ENCODE peak calls at places on chromosomes 1 and 21, in eight cellular contexts. M is tibial artery, K is body of pancreas, F is IMR-90, A is heart right ventricle, U is fibroblast of lung, S is mesenchymal stem cell, N is uterus. D is an unnamed sample.

GRCh38 chr1:25519624-25520023 is 23.8 kb upstream of the LDLRAP1 start:
- DNase-seq in N (no peak), A (no peak), K (no peak), F (peak; percentile 84), U (peak; percentile 56), M (no peak), S (peak; percentile 63), D (no peak)

GRCh38 chr21:45010860-45011259 is 63.5 kb upstream of the ADARB1 start:
- DNase-seq in K (no peak), M (peak; percentile 20), F (no peak), A (no peak), S (no peak), N (no peak), U (no peak), D (no peak)

GRCh38 chr1:117656202-117656641 is 50.4 kb downstream of the TENT5C start:
- DNase-seq in N (no peak), M (no peak), F (no peak), U (no peak), K (no peak), S (no peak), A (no peak), D (no peak)

GRCh38 chr1:45974541-45975269 is 157.7 kb downstream of the PIK3R3 start:
- DNase-seq in M (no peak), U (no peak), S (no peak), A (no peak), K (no peak), N (no peak), F (peak; percentile 68), D (no peak)

GRCh38 chr1:17587693-17588047 is 48.2 kb downstream of the ARHGEF10L start:
- DNase-seq in A (peak; percentile 24), F (peak; percentile 68), N (no peak), M (no peak), U (peak; percentile 75), K (no peak), S (peak; percentile 76), D (no peak)

GRCh38 chr1:234357831-234358230 is 15.4 kb upstream of the COA6 start:
- DNase-seq in F (no peak), S (no peak), U (no peak), M (no peak), K (no peak), A (no peak), N (no peak), D (no peak)

GRCh38 chr1:19771350-19771749 is 28.4 kb downstream of the TMCO4 start:
- DNase-seq in M (no peak), S (no peak), K (no peak), A (no peak), F (no peak), U (no peak), N (no peak), D (no peak)

GRCh38 chr1:18299441-18300338 is 181.0 kb upstream of the KLHDC7A start:
- DNase-seq in M (no peak), S (no peak), F (no peak), N (no peak), K (peak; percentile 26), U (no peak), A (no peak), D (no peak)

GRCh38 chr1:84571150-84571535 is 3.1 kb downstream of the CTBS start:
- DNase-seq in M (no peak), S (peak; percentile 20), K (no peak), U (no peak), N (no peak), F (peak; percentile 51), A (no peak), D (peak; percentile 9)

GRCh38 chr1:201460783-201461182 is 8.2 kb downstream of the PHLDA3 start:
- DNase-seq in M (no peak), N (no peak), S (no peak), F (no peak), K (no peak), U (no peak), A (no peak), D (no peak)

GRCh38 chr1:175343945-175344344 is 151.4 kb upstream of the KIAA0040 start:
- DNase-seq in A (no peak), N (no peak), M (no peak), K (no peak), U (no peak), F (no peak), S (no peak), D (no peak)

GRCh38 chr1:15180189-15180588 is 26.6 kb downstream of the TMEM51 start:
- DNase-seq in M (no peak), F (no peak), K (peak; percentile 44), S (no peak), U (no peak), N (no peak), A (no peak), D (no peak)

GRCh38 chr1:201917362-201918033 is 28.8 kb downstream of the SHISA4 start:
- DNase-seq in N (peak; percentile 84), K (no peak), M (peak; percentile 68), F (peak; percentile 94), U (peak; percentile 97), A (no peak), S (peak; percentile 94), D (peak; percentile 80)

GRCh38 chr1:86409416-86410021 is 13.4 kb upstream of the ODF2L start:
- DNase-seq in K (no peak), A (no peak), N (no peak), M (no peak), S (peak; percentile 14), U (no peak), F (no peak), D (no peak)

GRCh38 chr1:169595764-169596711 is 9.8 kb upstream of the F5 start:
- DNase-seq in M (no peak), S (peak; percentile 30), K (no peak), F (peak; percentile 35), N (no peak), A (no peak), U (peak; percentile 12), D (peak; percentile 46)

GRCh38 chr1:84969489-84970250 is 27.2 kb downstream of the MCOLN2 start:
- DNase-seq in U (no peak), N (no peak), A (no peak), F (no peak), S (no peak), M (no peak), K (no peak), D (no peak)

GRCh38 chr1:243535014-243535413 is 279.2 kb downstream of the SDCCAG8 start:
- DNase-seq in N (no peak), U (no peak), F (no peak), S (no peak), M (no peak), K (no peak), A (no peak), D (no peak)

GRCh38 chr1:221743416-221744208 is 1.7 kb upstream of the DUSP10 start:
- DNase-seq in A (no peak), U (no peak), F (no peak), N (no peak), M (no peak), S (no peak), K (no peak), D (peak; percentile 30)

GRCh38 chr1:52240592-52240991 is 98.7 kb downstream of the ZFYVE9 start:
- DNase-seq in S (no peak), U (no peak), F (no peak), K (no peak), N (no peak), A (no peak), M (no peak), D (peak; percentile 55)

GRCh38 chr1:207020709-207021107 is 11.8 kb downstream of the C1orf116 start:
- DNase-seq in U (no peak), S (no peak), N (no peak), M (no peak), K (no peak), A (no peak), F (peak; percentile 37), D (no peak)

GRCh38 chr1:93108335-93108734 is 29.3 kb downstream of the MTF2 start:
- DNase-seq in N (no peak), M (no peak), S (no peak), U (no peak), F (no peak), A (no peak), K (no peak), D (no peak)

GRCh38 chr1:172818841-172819527 is 160.1 kb downstream of the FASLG start:
- DNase-seq in N (no peak), F (no peak), S (no peak), K (no peak), M (no peak), A (no peak), U (peak; percentile 53), D (no peak)

GRCh38 chr1:175297291-175297690 is 104.7 kb upstream of the KIAA0040 start:
- DNase-seq in M (no peak), S (no peak), A (no peak), F (no peak), K (no peak), U (no peak), N (no peak), D (no peak)

GRCh38 chr1:176801553-176802020 is 338.6 kb downstream of the PAPPA2 start:
- DNase-seq in S (peak; percentile 19), U (peak; percentile 3), F (no peak), K (no peak), A (peak; percentile 4), M (peak; percentile 25), N (peak; percentile 22), D (no peak)

GRCh38 chr1:12302798-12303447 is 73.1 kb downstream of the VPS13D start:
- DNase-seq in S (peak; percentile 3), U (no peak), N (no peak), F (peak; percentile 49), M (no peak), K (no peak), A (no peak), D (no peak)
- H3K36me3 ChIP-seq in S (peaks cover 29% of the 10 kb centered on the region), U (peaks cover 5% of the 10 kb centered on the region), N (no peaks in the 10 kb centered on the region), F (peaks cover 33% of the 10 kb centered on the region), M (peaks cover 96% of the 10 kb centered on the region), K (peaks cover 16% of the 10 kb centered on the region), A (peaks cover 100% of the 10 kb centered on the region), D (peaks cover 4% of the 10 kb centered on the region)

GRCh38 chr1:1874901-1875300 is 16.0 kb downstream of the GNB1 start:
- DNase-seq in K (no peak), F (no peak), A (no peak), N (no peak), M (no peak), S (no peak), U (no peak), D (no peak)
- H3K36me3 ChIP-seq in K (no peaks in the 10 kb centered on the region), F (peaks cover 32% of the 10 kb centered on the region), A (peaks cover 23% of the 10 kb centered on the region), N (no peaks in the 10 kb centered on the region), M (peaks cover 8% of the 10 kb centered on the region), S (peaks cover 43% of the 10 kb centered on the region), U (peaks cover 10% of the 10 kb centered on the region), D (peaks cover 13% of the 10 kb centered on the region)

GRCh38 chr1:13775446-13775845 is 75.5 kb downstream of the PRDM2 start:
- DNase-seq in S (no peak), U (no peak), N (no peak), F (peak; percentile 29), M (no peak), A (no peak), K (no peak), D (no peak)
- H3K36me3 ChIP-seq in S (peaks cover 36% of the 10 kb centered on the region), U (peaks cover 4% of the 10 kb centered on the region), N (no peaks in the 10 kb centered on the region), F (peaks cover 46% of the 10 kb centered on the region), M (peaks cover 64% of the 10 kb centered on the region), A (peaks cover 75% of the 10 kb centered on the region), K (peaks cover 23% of the 10 kb centered on the region), D (peaks cover 18% of the 10 kb centered on the region)

GRCh38 chr1:94908190-94908589 is 18.7 kb downstream of the CNN3 start:
- DNase-seq in F (no peak), N (no peak), K (no peak), S (no peak), M (no peak), U (no peak), A (no peak), D (no peak)
- H3K36me3 ChIP-seq in F (peaks cover 14% of the 10 kb centered on the region), N (no peaks in the 10 kb centered on the region), K (no peaks in the 10 kb centered on the region), S (peaks cover 7% of the 10 kb centered on the region), M (no peaks in the 10 kb centered on the region), U (peaks cover 7% of the 10 kb centered on the region), A (peaks cover 40% of the 10 kb centered on the region), D (peaks cover 7% of the 10 kb centered on the region)